ENCODE peak calls at places on chromosomes 6 and 20, in six cellular contexts. Y is esophagus squamous epithelium, M is IMR-90, B is MCF 10A, W is A549, C is cardiac muscle cell. F is an unnamed sample.

GRCh38 chr6:32086661-32087573 is 22.2 kb downstream of the TNXB start:
- DNase-seq in Y (no peak), M (peak), C (peak), W (no peak), B (peak), F (no peak)

GRCh38 chr20:49466114-49466912 is 16.2 kb downstream of the KCNB1 start:
- DNase-seq in B (no peak), M (no peak), C (no peak), Y (no peak), W (no peak), F (no peak)

GRCh38 chr6:85464722-85465150 is 14.9 kb downstream of the NT5E start:
- DNase-seq in Y (no peak), W (peak), B (peak), M (peak), C (peak), F (no peak)

GRCh38 chr6:96152114-96152708 is 136.4 kb downstream of the FUT9 start:
- DNase-seq in M (no peak), C (no peak), B (no peak), Y (no peak), W (no peak), F (no peak)

GRCh38 chr6:32838114-32838958 is at the start of gene TAP2:
- DNase-seq in C (peak), W (peak), Y (peak), B (peak), M (peak), F (peak)

GRCh38 chr6:107600936-107601335 is 111.0 kb downstream of the SOBP start:
- DNase-seq in Y (no peak), M (peak), C (peak), B (peak), W (peak), F (no peak)

GRCh38 chr6:17086469-17086868 is 15.4 kb upstream of the STMND1 start:
- DNase-seq in Y (no peak), M (peak), W (peak), C (peak), B (peak), F (peak)

GRCh38 chr6:102619585-102619984 is 1226.1 kb downstream of the GRIK2 start:
- DNase-seq in M (peak), B (peak), C (peak), Y (no peak), W (no peak), F (no peak)

GRCh38 chr20:237479-237878 is 10.4 kb downstream of the DEFB129 start:
- DNase-seq in W (no peak), M (peak), B (no peak), Y (no peak), C (peak), F (no peak)

GRCh38 chr6:7515363-7515762 is 26.1 kb upstream of the DSP start:
- DNase-seq in W (no peak), M (no peak), Y (no peak), C (no peak), B (peak), F (no peak)

GRCh38 chr6:156886409-156886808 is 109.2 kb downstream of the ARID1B start:
- DNase-seq in C (peak), W (no peak), Y (no peak), B (peak), M (no peak), F (no peak)

GRCh38 chr6:136031982-136032381 is 180.5 kb downstream of the PDE7B start:
- DNase-seq in W (peak), B (peak), M (peak), Y (no peak), C (peak), F (no peak)

GRCh38 chr6:39905640-39905975 is 28.7 kb downstream of the MOCS1 start:
- DNase-seq in W (no peak), C (no peak), M (no peak), B (no peak), Y (no peak), F (no peak)

GRCh38 chr20:40494238-40494637 is 194.8 kb downstream of the MAFB start:
- DNase-seq in Y (no peak), C (no peak), M (no peak), B (peak), W (no peak), F (no peak)

GRCh38 chr20:61923371-61924166 is 142.1 kb downstream of the TAF4 start:
- DNase-seq in M (no peak), B (no peak), C (no peak), W (no peak), Y (no peak), F (peak)

GRCh38 chr6:10514049-10514780 is 6.9 kb upstream of the GCNT2 start:
- DNase-seq in W (no peak), M (no peak), Y (no peak), C (no peak), B (no peak), F (no peak)

GRCh38 chr6:169160091-169160854 is 93.4 kb downstream of the THBS2 start:
- DNase-seq in B (no peak), Y (no peak), W (no peak), C (no peak), M (no peak), F (no peak)

GRCh38 chr6:128455959-128456358 is 64.4 kb downstream of the PTPRK start:
- DNase-seq in B (no peak), Y (no peak), M (peak), W (no peak), C (no peak), F (no peak)

GRCh38 chr6:81751388-81752083 is 945 bp downstream of the TENT5A start:
- DNase-seq in B (peak), M (peak), W (peak), C (peak), Y (peak), F (peak)

GRCh38 chr20:54063998-54064676 is 6.3 kb downstream of the BCAS1 start:
- DNase-seq in M (no peak), B (no peak), Y (no peak), W (no peak), C (no peak), F (no peak)

GRCh38 chr6:88248709-88249321 is 82.7 kb upstream of the CNR1 start:
- DNase-seq in M (no peak), C (no peak), B (no peak), Y (no peak), W (no peak), F (no peak)

GRCh38 chr20:53643031-53643832 is 49.6 kb upstream of the ZNF217 start:
- DNase-seq in W (peak), M (peak), B (peak), Y (no peak), C (peak), F (no peak)

GRCh38 chr6:82270791-82271392 is 23.3 kb upstream of the IBTK start:
- DNase-seq in W (peak), B (peak), Y (no peak), M (peak), C (peak), F (no peak)

GRCh38 chr20:59765599-59766177 is 161.3 kb downstream of the PHACTR3 start:
- DNase-seq in M (no peak), W (no peak), B (peak), Y (no peak), C (peak), F (no peak)

GRCh38 chr6:9316831-9317230 is 881.5 kb upstream of the SLC35B3 start:
- DNase-seq in M (no peak), C (no peak), W (no peak), Y (no peak), B (no peak), F (no peak)

GRCh38 chr6:169404828-169405227 is 151.2 kb upstream of the THBS2 start:
- DNase-seq in Y (no peak), B (no peak), W (no peak), C (no peak), M (no peak), F (no peak)

GRCh38 chr20:3795511-3796468 is at the start of gene CDC25B:
- DNase-seq in M (peak), C (peak), B (peak), W (peak), Y (peak), F (peak)

GRCh38 chr6:141593311-141593710 is 539.4 kb upstream of the GJE1 start:
- DNase-seq in C (no peak), Y (no peak), M (no peak), W (no peak), B (no peak), F (no peak)

GRCh38 chr20:32484221-32485125 is 100.7 kb downstream of the NOL4L start:
- DNase-seq in C (no peak), B (peak), Y (no peak), M (no peak), W (peak), F (peak)

GRCh38 chr6:24270011-24270410 is 87.8 kb downstream of the DCDC2 start:
- DNase-seq in M (no peak), C (no peak), W (no peak), Y (no peak), B (no peak), F (no peak)

GRCh38 chr6:164628302-164628931 is 681.0 kb downstream of the C6orf118 start:
- DNase-seq in Y (no peak), C (no peak), M (no peak), W (no peak), B (no peak), F (no peak)

DNA sequence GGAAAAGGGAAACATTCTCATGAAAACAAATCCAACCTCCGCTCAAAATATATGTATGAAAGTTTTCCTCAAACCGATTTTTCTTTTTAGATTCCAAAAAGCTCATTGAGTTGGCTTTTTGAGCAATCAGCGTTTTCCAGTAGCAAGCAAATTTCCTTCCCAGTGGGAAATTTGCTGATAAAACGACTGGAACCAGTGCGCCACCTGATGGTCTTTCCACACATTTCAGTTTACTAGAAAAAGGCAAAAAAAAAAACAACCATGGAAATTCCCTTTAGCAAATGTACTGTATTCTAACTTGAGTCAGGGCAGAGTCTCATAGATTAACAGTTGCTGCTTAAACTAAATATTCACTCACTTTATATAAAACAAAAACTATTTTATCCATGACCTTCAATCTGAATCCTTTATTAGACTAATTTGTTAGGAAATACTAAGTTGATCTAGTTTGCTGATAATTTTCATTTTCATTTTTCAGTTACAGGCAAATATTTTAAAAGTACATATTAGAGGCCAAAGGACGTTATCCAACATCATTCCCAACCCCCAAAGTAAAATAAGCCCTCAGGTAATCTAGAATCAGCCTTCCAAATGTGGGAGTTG is 271.5 kb downstream of the FOXA2 start:
- DNase-seq in W (peak), M (peak), C (peak), Y (no peak), B (peak), F (peak)
- TF ChIP-seq CTCF in W (peak), M (peak), C (peak), Y (peak), B (peak), F (peak)

GRCh38 chr6:104789770-104790190 is 69.9 kb downstream of the HACE1 start:
- DNase-seq in Y (no peak), C (peak), M (peak), B (peak), W (peak), F (no peak)
- TF ChIP-seq CTCF in Y (peak), C (peak), M (peak), B (peak), W (peak), F (peak)

GRCh38 chr6:73811706-73812105 is 115.7 kb downstream of the CD109 start:
- DNase-seq in C (no peak), W (no peak), M (no peak), B (no peak), Y (no peak), F (no peak)
- TF ChIP-seq CTCF in C (no peak), W (no peak), M (no peak), B (no peak), Y (no peak), F (no peak)

GRCh38 chr6:113401231-113401630 is 455.9 kb upstream of the MARCKS start:
- DNase-seq in Y (no peak), B (no peak), M (no peak), C (no peak), W (no peak), F (no peak)

GRCh38 chr6:113406051-113406695 is 451.0 kb upstream of the MARCKS start:
- DNase-seq in C (no peak), M (no peak), W (no peak), Y (no peak), B (no peak), F (no peak)

GRCh38 chr6:113405326-113406050 is 451.7 kb upstream of the MARCKS start:
- DNase-seq in W (no peak), Y (no peak), B (no peak), M (no peak), C (no peak), F (no peak)

GRCh38 chr6:113403966-113404575 is 453.1 kb upstream of the MARCKS start:
- DNase-seq in C (no peak), M (no peak), B (no peak), W (no peak), Y (no peak), F (no peak)

GRCh38 chr6:113402541-113402940 is 454.6 kb upstream of the MARCKS start:
- DNase-seq in M (no peak), Y (no peak), C (no peak), B (no peak), W (no peak), F (no peak)
- TF ChIP-seq CTCF in M (no peak), Y (no peak), C (no peak), B (no peak), W (no peak), F (no peak)

GRCh38 chr6:117711369-117711768 is 36.1 kb downstream of the NUS1 start:
- DNase-seq in Y (no peak), C (no peak), M (no peak), W (peak), B (peak), F (no peak)
- TF ChIP-seq CTCF in Y (no peak), C (no peak), M (no peak), W (peak), B (no peak), F (no peak)

GRCh38 chr20:46559685-46560440 is 9.4 kb upstream of the OCSTAMP start:
- DNase-seq in Y (no peak), C (peak), B (no peak), M (no peak), W (no peak), F (no peak)

GRCh38 chr20:46559001-46559400 is 8.5 kb upstream of the OCSTAMP start:
- DNase-seq in C (no peak), W (no peak), M (no peak), B (no peak), Y (no peak), F (no peak)

GRCh38 chr20:46557231-46557956 is 6.9 kb upstream of the OCSTAMP start:
- DNase-seq in B (peak), Y (no peak), C (peak), W (no peak), M (peak), F (no peak)

GRCh38 chr20:46555370-46555956 is 5.0 kb upstream of the OCSTAMP start:
- DNase-seq in M (no peak), C (no peak), Y (no peak), W (no peak), B (no peak), F (no peak)

DNA sequence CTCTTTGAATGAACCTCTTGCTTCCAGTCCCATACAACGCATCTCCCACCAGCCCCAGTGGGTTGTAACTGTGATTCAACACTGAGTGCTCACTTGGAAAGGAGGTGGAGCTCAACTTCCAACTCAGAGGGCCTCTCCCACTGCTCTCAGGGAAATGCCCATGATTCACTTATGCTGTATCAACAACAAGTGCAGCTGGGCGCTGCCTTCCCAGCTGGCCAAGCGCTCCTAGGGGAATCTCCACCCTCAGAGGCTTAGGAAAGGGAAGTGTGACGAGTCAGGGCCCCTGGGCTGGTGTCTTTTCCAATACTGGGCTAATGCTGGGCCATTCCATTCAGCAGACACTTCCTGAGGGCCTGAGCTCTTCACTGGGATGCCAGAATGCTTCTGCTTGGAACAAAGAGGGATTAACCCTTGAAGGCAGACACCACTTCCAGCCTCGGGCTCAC is 8.1 kb upstream of the OCSTAMP start:
- DNase-seq in M (peak), C (peak), Y (no peak), W (peak), B (peak), F (peak)
- TF ChIP-seq CTCF in M (no peak), C (no peak), Y (no peak), W (no peak), B (no peak), F (no peak)

DNA sequence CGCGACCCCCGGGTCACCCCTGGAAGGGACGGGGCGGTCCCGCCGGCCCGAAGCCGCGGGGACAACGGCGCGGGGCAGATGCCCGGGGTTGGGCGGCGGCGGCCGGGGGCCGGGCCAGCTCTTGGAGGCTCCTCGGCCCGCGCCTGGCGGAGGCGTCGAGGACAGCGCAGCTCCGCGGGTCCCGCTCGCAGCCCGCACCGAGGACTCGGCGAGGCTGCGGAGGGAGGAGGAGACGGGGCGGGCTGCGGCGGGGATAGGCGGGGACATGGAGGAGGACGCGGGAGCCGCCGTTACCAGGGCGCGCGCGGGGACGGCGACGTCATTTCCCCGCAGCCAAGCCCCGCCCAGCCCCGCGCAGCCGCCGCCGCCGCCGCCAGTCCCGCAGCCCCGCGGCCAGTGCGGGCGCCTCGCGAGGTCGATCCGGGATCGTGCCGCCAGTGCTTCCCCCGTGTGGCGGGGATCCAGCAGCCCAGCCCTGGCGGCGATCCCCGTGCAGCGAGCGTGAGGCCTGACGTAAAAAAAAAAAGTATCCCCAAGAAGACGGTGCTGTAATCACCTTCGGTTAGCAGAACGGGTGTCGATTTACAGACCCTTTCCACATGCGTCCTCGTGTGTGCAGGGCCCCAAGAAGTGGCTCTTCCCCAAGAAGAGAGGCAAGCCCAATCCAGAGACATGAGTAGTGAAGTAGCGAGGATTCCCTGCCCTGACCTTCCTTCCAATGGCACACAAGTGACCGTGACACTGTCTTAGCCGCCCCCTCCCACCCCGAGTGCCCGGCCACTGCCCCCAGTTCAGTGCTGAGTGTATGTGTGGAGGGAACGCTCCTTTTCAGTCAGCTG is at the start of gene FAM184A:
- DNase-seq in Y (no peak), C (peak), M (peak), B (peak), W (peak), F (peak)
- TF ChIP-seq CTCF in Y (peak), C (peak), M (no peak), B (peak), W (peak), F (peak)

GRCh38 chr6:100121854-100122609 is 128.0 kb upstream of the MCHR2 start:
- DNase-seq in W (no peak), C (no peak), Y (no peak), B (no peak), M (no peak), F (no peak)

GRCh38 chr6:100130630-100131029 is 136.6 kb upstream of the MCHR2 start:
- DNase-seq in M (no peak), C (no peak), B (no peak), Y (no peak), W (no peak), F (no peak)

GRCh38 chr6:100132005-100132404 is 138.0 kb upstream of the MCHR2 start:
- DNase-seq in Y (no peak), C (no peak), B (no peak), M (no peak), W (no peak), F (no peak)

GRCh38 chr6:100126682-100127484 is 132.9 kb upstream of the MCHR2 start:
- DNase-seq in W (no peak), C (peak), Y (no peak), B (peak), M (no peak), F (no peak)
- TF ChIP-seq CTCF in W (no peak), C (no peak), Y (no peak), B (no peak), M (no peak), F (no peak)

GRCh38 chr6:3163248-3163594 is 5.9 kb upstream of the TUBB2A start:
- DNase-seq in Y (no peak), B (peak), C (no peak), W (no peak), M (no peak), F (no peak)

GRCh38 chr6:3159805-3160781 is 2.7 kb upstream of the TUBB2A start:
- DNase-seq in C (peak), M (no peak), Y (peak), W (peak), B (no peak), F (no peak)

GRCh38 chr6:3164388-3164787 is 7.0 kb upstream of the TUBB2A start:
- DNase-seq in B (no peak), M (no peak), C (no peak), Y (no peak), W (no peak), F (no peak)

GRCh38 chr6:3162067-3162497 is 4.7 kb upstream of the TUBB2A start:
- DNase-seq in Y (no peak), C (peak), B (no peak), M (no peak), W (peak), F (no peak)

GRCh38 chr6:3162565-3163247 is 5.4 kb upstream of the TUBB2A start:
- DNase-seq in W (peak), C (peak), B (no peak), Y (no peak), M (peak), F (peak)
- TF ChIP-seq CTCF in W (no peak), C (no peak), B (no peak), Y (peak), M (peak), F (no peak)

GRCh38 chr20:9388160-9388825 is 126.1 kb upstream of the LAMP5 start:
- DNase-seq in C (no peak), B (no peak), Y (no peak), W (no peak), M (no peak), F (no peak)
- TF ChIP-seq CTCF in C (no peak), B (no peak), Y (no peak), W (no peak), M (no peak), F (no peak)